ENCODE peak calls at places on chromosomes 7 and 10, in five cellular contexts. T is Peyer's patch, U is GM12892, A is endothelial cell, M is KG1. V is an unnamed sample.
A peak's percentile ranks its signal among the peaks of the same experiment; 100 is the strongest.

GRCh38 chr7:120554960-120555571 is 282.1 kb downstream of the KCND2 start:
- DNase-seq in T (no peak), U (no peak), A (peak; percentile 61), M (peak; percentile 5), V (no peak)

GRCh38 chr7:105769951-105770628 is 106.3 kb downstream of the ATXN7L1 start:
- DNase-seq in T (no peak), U (no peak), A (no peak), M (no peak), V (no peak)

GRCh38 chr10:47257396-47258120 is 42.4 kb upstream of the GDF10 start:
- DNase-seq in T (no peak), U (no peak), A (no peak), M (peak; percentile 52), V (no peak)

GRCh38 chr10:125144693-125145623 is 15.4 kb downstream of the CTBP2 start:
- DNase-seq in T (no peak), U (no peak), A (peak; percentile 53), M (no peak), V (no peak)

GRCh38 chr10:80516506-80517075 is 21.1 kb upstream of the SH2D4B start:
- DNase-seq in T (no peak), U (no peak), A (no peak), M (no peak), V (no peak)

GRCh38 chr10:71266147-71266917 is 52.7 kb upstream of the SLC29A3 start:
- DNase-seq in T (no peak), U (no peak), A (no peak), M (no peak), V (no peak)

GRCh38 chr7:52017802-52018679 is 701.4 kb upstream of the COBL start:
- DNase-seq in T (no peak), U (no peak), A (peak; percentile 64), M (peak; percentile 17), V (no peak)

GRCh38 chr7:32264667-32265284 is 194.6 kb upstream of the PDE1C start:
- DNase-seq in T (no peak), U (no peak), A (no peak), M (no peak), V (no peak)

GRCh38 chr7:21507627-21508343 is 35.1 kb upstream of the DNAH11 start:
- DNase-seq in T (peak; percentile 28), U (no peak), A (peak; percentile 50), M (no peak), V (no peak)

GRCh38 chr10:111075577-111076185 is 1.1 kb upstream of the ADRA2A start:
- DNase-seq in T (no peak), U (no peak), A (no peak), M (no peak), V (no peak)

GRCh38 chr10:42367532-42368230 is 270.7 kb downstream of the ZNF33B start:
- DNase-seq in T (peak; percentile 67), U (peak; percentile 51), A (no peak), M (peak; percentile 47), V (peak; percentile 4)

GRCh38 chr10:29648114-29648982 is 13.6 kb upstream of the SVIL start:
- DNase-seq in T (no peak), U (no peak), A (no peak), M (no peak), V (no peak)

GRCh38 chr7:157949711-157950110 is 612.9 kb downstream of the DNAJB6 start:
- DNase-seq in T (no peak), U (no peak), A (no peak), M (no peak), V (no peak)

GRCh38 chr7:151251926-151252835 is 3.7 kb upstream of the SMARCD3 start:
- DNase-seq in T (no peak), U (no peak), A (peak; percentile 57), M (no peak), V (no peak)

GRCh38 chr7:50454968-50455367 is 4.8 kb upstream of the FIGNL1 start:
- DNase-seq in T (no peak), U (no peak), A (no peak), M (no peak), V (no peak)

GRCh38 chr10:670038-670437 is 19.4 kb downstream of the DIP2C start:
- DNase-seq in T (no peak), U (no peak), A (no peak), M (no peak), V (no peak)

GRCh38 chr7:47557317-47557985 is 24.5 kb downstream of the TNS3 start:
- DNase-seq in T (no peak), U (no peak), A (no peak), M (no peak), V (no peak)

GRCh38 chr7:131335639-131336400 is 8.1 kb downstream of the MKLN1 start:
- DNase-seq in T (no peak), U (no peak), A (no peak), M (no peak), V (no peak)

GRCh38 chr7:47446871-47447466 is 134.9 kb downstream of the TNS3 start:
- DNase-seq in T (no peak), U (no peak), A (no peak), M (no peak), V (no peak)

GRCh38 chr10:44306762-44307161 is 78.1 kb downstream of the CXCL12 start:
- DNase-seq in T (no peak), U (no peak), A (no peak), M (no peak), V (no peak)

GRCh38 chr7:150620617-150621371 is 11.4 kb downstream of the GIMAP6 start:
- DNase-seq in T (no peak), U (no peak), A (no peak), M (no peak), V (no peak)

GRCh38 chr7:112224186-112224585 is 17.7 kb downstream of the ZNF277 start:
- DNase-seq in T (no peak), U (no peak), A (no peak), M (no peak), V (no peak)

GRCh38 chr10:60615551-60615950 is 162.7 kb upstream of the CDK1 start:
- DNase-seq in T (no peak), U (no peak), A (no peak), M (no peak), V (no peak)